ENCODE peak calls at places on chromosomes 5 and 9, in seven cellular contexts. A, Q, L, S, J, X and F are unnamed samples.
A peak's percentile ranks its signal among the peaks of the same experiment; 100 is the strongest.

GRCh38 chr9:110916361-110916760 is 121.9 kb downstream of the LPAR1 start:
- DNase-seq in A (peak; percentile 63), S (no peak), L (no peak), X (no peak), J (no peak), Q (no peak), F (no peak)

GRCh38 chr9:1032181-1032580 is 18.0 kb upstream of the DMRT2 start:
- DNase-seq in S (no peak), X (no peak), A (no peak), Q (no peak), J (no peak), L (no peak), F (no peak)

GRCh38 chr5:75550597-75550996 is 38.9 kb downstream of the POLK start:
- DNase-seq in Q (no peak), X (no peak), J (no peak), L (no peak), S (no peak), A (no peak), F (no peak)

GRCh38 chr5:139413963-139414362 is 10.1 kb upstream of the SPATA24 start:
- DNase-seq in J (no peak), A (no peak), S (no peak), L (no peak), X (no peak), Q (no peak), F (no peak)

GRCh38 chr9:1637401-1637800 is 377.7 kb upstream of the SMARCA2 start:
- DNase-seq in A (no peak), Q (no peak), J (no peak), S (no peak), X (no peak), L (no peak), F (no peak)

GRCh38 chr9:133717113-133718031 is 20.8 kb downstream of the SARDH start:
- DNase-seq in X (no peak), S (no peak), L (no peak), J (no peak), A (no peak), Q (no peak), F (no peak)

GRCh38 chr5:179238628-179238970 is 106.7 kb downstream of the ADAMTS2 start:
- DNase-seq in A (no peak), X (no peak), S (no peak), Q (no peak), J (peak; percentile 34), L (no peak), F (no peak)

GRCh38 chr5:135376961-135377621 is 21.9 kb downstream of the MACROH2A1 start:
- DNase-seq in X (no peak), J (no peak), A (no peak), L (no peak), S (no peak), Q (no peak), F (no peak)

GRCh38 chr9:110543631-110544051 is 35.9 kb downstream of the SVEP1 start:
- DNase-seq in J (no peak), L (no peak), S (no peak), Q (peak; percentile 17), X (no peak), A (peak; percentile 31), F (no peak)

GRCh38 chr9:136531186-136531903 is 14.5 kb downstream of the NOTCH1 start:
- DNase-seq in A (no peak), Q (no peak), X (no peak), L (peak; percentile 72), J (no peak), S (no peak), F (no peak)

GRCh38 chr5:169521366-169521983 is 62.1 kb upstream of the SPDL1 start:
- DNase-seq in J (no peak), A (no peak), L (no peak), X (no peak), Q (no peak), S (no peak), F (no peak)

GRCh38 chr5:73424489-73425102 is 24.0 kb downstream of the FOXD1 start:
- DNase-seq in L (no peak), X (no peak), J (no peak), Q (no peak), A (peak; percentile 78), S (no peak), F (no peak)

GRCh38 chr9:84371737-84372136 is 31.2 kb upstream of the SLC28A3 start:
- DNase-seq in S (peak; percentile 84), A (peak; percentile 91), L (no peak), Q (no peak), X (no peak), J (no peak), F (no peak)

GRCh38 chr5:88188458-88189132 is 80.0 kb downstream of the TMEM161B start:
- DNase-seq in X (no peak), Q (no peak), J (no peak), A (peak; percentile 6), L (no peak), S (no peak), F (no peak)

GRCh38 chr5:31197183-31197582 is 3.7 kb downstream of the CDH6 start:
- DNase-seq in A (peak; percentile 18), Q (no peak), X (no peak), L (no peak), S (peak; percentile 87), J (no peak), F (no peak)

GRCh38 chr5:133889271-133889905 is 79.0 kb downstream of the C5orf15 start:
- DNase-seq in Q (no peak), X (no peak), L (no peak), J (no peak), S (no peak), A (no peak), F (no peak)

GRCh38 chr9:112341741-112342140 is 8.3 kb upstream of the PTBP3 start:
- DNase-seq in S (no peak), X (no peak), Q (no peak), L (no peak), J (no peak), A (no peak), F (no peak)

GRCh38 chr5:151670074-151670686 is 16.5 kb downstream of the SPARC start:
- DNase-seq in S (no peak), A (peak; percentile 81), Q (no peak), X (no peak), L (no peak), J (no peak), F (no peak)

GRCh38 chr5:132639706-132640130 is 18.3 kb upstream of the IL13 start:
- DNase-seq in Q (no peak), S (no peak), L (no peak), X (no peak), A (no peak), J (no peak), F (no peak)

GRCh38 chr5:178388381-178389030 is 155.9 kb upstream of the PHYKPL start:
- DNase-seq in S (peak; percentile 6), X (no peak), J (no peak), Q (no peak), L (peak; percentile 24), A (peak; percentile 31), F (no peak)

GRCh38 chr5:66118294-66118693 is 25.8 kb upstream of the SREK1 start:
- DNase-seq in J (no peak), A (no peak), S (no peak), X (no peak), Q (no peak), L (no peak), F (no peak)